ENCODE peak calls at places on chromosomes 13 and 19, in ten cellular contexts. One of them, this sample, is unnamed.
A peak's percentile ranks its signal among the peaks of the same experiment; 100 is the strongest.

GRCh38 chr19:38959618-38960017 is 15.9 kb downstream of the FBXO17 start:
- DNase-seq in SK-N-MC: no peak
- DNase-seq in spleen: no peak
- DNase-seq in Calu3: no peak
- DNase-seq in endothelial cell: no peak
- DNase-seq in HS-27A: no peak
- DNase-seq in NCI-H1092: no peak
- DNase-seq in stimulated activated CD4-positive, alpha-beta T cell treated with anti-CD3 and anti-CD28 coated beads, Interleukin-4, amount 100 ng/mL, for 24 hours: no peak
- DNase-seq in CD8-positive, alpha-beta T cell: no peak
- DNase-seq in Right ventricle myocardium superior: no peak
- DNase-seq in this sample: no peak

GRCh38 chr13:66076417-66076816 is 1153.7 kb downstream of the PCDH9 start:
- DNase-seq in SK-N-MC: no peak
- DNase-seq in spleen: no peak
- DNase-seq in Calu3: no peak
- DNase-seq in endothelial cell: no peak
- DNase-seq in HS-27A: no peak
- DNase-seq in NCI-H1092: no peak
- DNase-seq in stimulated activated CD4-positive, alpha-beta T cell treated with anti-CD3 and anti-CD28 coated beads, Interleukin-4, amount 100 ng/mL, for 24 hours: no peak
- DNase-seq in CD8-positive, alpha-beta T cell: no peak
- DNase-seq in Right ventricle myocardium superior: no peak
- DNase-seq in this sample: no peak

GRCh38 chr13:92175330-92175729 is 776.9 kb downstream of the GPC5 start:
- DNase-seq in SK-N-MC: peak; percentile 66
- DNase-seq in spleen: no peak
- DNase-seq in Calu3: no peak
- DNase-seq in endothelial cell: peak; percentile 22
- DNase-seq in HS-27A: no peak
- DNase-seq in NCI-H1092: peak; percentile 25
- DNase-seq in stimulated activated CD4-positive, alpha-beta T cell treated with anti-CD3 and anti-CD28 coated beads, Interleukin-4, amount 100 ng/mL, for 24 hours: no peak
- DNase-seq in CD8-positive, alpha-beta T cell: no peak
- DNase-seq in Right ventricle myocardium superior: no peak
- DNase-seq in this sample: peak; percentile 68

GRCh38 chr19:3293560-3293959 is 69.1 kb downstream of the CELF5 start:
- DNase-seq in SK-N-MC: no peak
- DNase-seq in spleen: no peak
- DNase-seq in Calu3: no peak
- DNase-seq in endothelial cell: no peak
- DNase-seq in HS-27A: no peak
- DNase-seq in NCI-H1092: no peak
- DNase-seq in stimulated activated CD4-positive, alpha-beta T cell treated with anti-CD3 and anti-CD28 coated beads, Interleukin-4, amount 100 ng/mL, for 24 hours: no peak
- DNase-seq in CD8-positive, alpha-beta T cell: no peak
- DNase-seq in Right ventricle myocardium superior: no peak
- DNase-seq in this sample: no peak

GRCh38 chr13:94710881-94711560 is 1.3 kb downstream of the SOX21 start:
- DNase-seq in SK-N-MC: no peak
- DNase-seq in spleen: peak; percentile 71
- DNase-seq in Calu3: peak; percentile 2
- DNase-seq in endothelial cell: peak; percentile 55
- DNase-seq in HS-27A: no peak
- DNase-seq in NCI-H1092: peak; percentile 65
- DNase-seq in stimulated activated CD4-positive, alpha-beta T cell treated with anti-CD3 and anti-CD28 coated beads, Interleukin-4, amount 100 ng/mL, for 24 hours: no peak
- DNase-seq in CD8-positive, alpha-beta T cell: no peak
- DNase-seq in Right ventricle myocardium superior: no peak
- DNase-seq in this sample: no peak

GRCh38 chr19:19696386-19696785 is 27.7 kb downstream of the ZNF101 start:
- DNase-seq in SK-N-MC: no peak
- DNase-seq in spleen: no peak
- DNase-seq in Calu3: no peak
- DNase-seq in endothelial cell: no peak
- DNase-seq in HS-27A: no peak
- DNase-seq in NCI-H1092: no peak
- DNase-seq in stimulated activated CD4-positive, alpha-beta T cell treated with anti-CD3 and anti-CD28 coated beads, Interleukin-4, amount 100 ng/mL, for 24 hours: no peak
- DNase-seq in CD8-positive, alpha-beta T cell: no peak
- DNase-seq in Right ventricle myocardium superior: no peak
- DNase-seq in this sample: no peak

GRCh38 chr13:43057653-43058317 is 34.4 kb downstream of the DNAJC15 start:
- DNase-seq in SK-N-MC: no peak
- DNase-seq in spleen: no peak
- DNase-seq in Calu3: peak; percentile 43
- DNase-seq in endothelial cell: peak; percentile 24
- DNase-seq in HS-27A: peak; percentile 31
- DNase-seq in NCI-H1092: no peak
- DNase-seq in stimulated activated CD4-positive, alpha-beta T cell treated with anti-CD3 and anti-CD28 coated beads, Interleukin-4, amount 100 ng/mL, for 24 hours: peak; percentile 9
- DNase-seq in CD8-positive, alpha-beta T cell: no peak
- DNase-seq in Right ventricle myocardium superior: no peak
- DNase-seq in this sample: peak; percentile 53

GRCh38 chr13:31209819-31210209 is 10.0 kb downstream of the B3GLCT start:
- DNase-seq in SK-N-MC: no peak
- DNase-seq in spleen: no peak
- DNase-seq in Calu3: no peak
- DNase-seq in endothelial cell: no peak
- DNase-seq in HS-27A: no peak
- DNase-seq in NCI-H1092: no peak
- DNase-seq in stimulated activated CD4-positive, alpha-beta T cell treated with anti-CD3 and anti-CD28 coated beads, Interleukin-4, amount 100 ng/mL, for 24 hours: no peak
- DNase-seq in CD8-positive, alpha-beta T cell: no peak
- DNase-seq in Right ventricle myocardium superior: no peak
- DNase-seq in this sample: no peak

GRCh38 chr19:47253467-47253881 is 2.9 kb upstream of the CCDC9 start:
- DNase-seq in SK-N-MC: no peak
- DNase-seq in spleen: no peak
- DNase-seq in Calu3: peak; percentile 60
- DNase-seq in endothelial cell: no peak
- DNase-seq in HS-27A: peak; percentile 93
- DNase-seq in NCI-H1092: no peak
- DNase-seq in stimulated activated CD4-positive, alpha-beta T cell treated with anti-CD3 and anti-CD28 coated beads, Interleukin-4, amount 100 ng/mL, for 24 hours: no peak
- DNase-seq in CD8-positive, alpha-beta T cell: no peak
- DNase-seq in Right ventricle myocardium superior: no peak
- DNase-seq in this sample: peak; percentile 83

GRCh38 chr13:46578590-46578975 is 25.6 kb downstream of the LRCH1 start:
- DNase-seq in SK-N-MC: no peak
- DNase-seq in spleen: no peak
- DNase-seq in Calu3: no peak
- DNase-seq in endothelial cell: no peak
- DNase-seq in HS-27A: no peak
- DNase-seq in NCI-H1092: no peak
- DNase-seq in stimulated activated CD4-positive, alpha-beta T cell treated with anti-CD3 and anti-CD28 coated beads, Interleukin-4, amount 100 ng/mL, for 24 hours: peak; percentile 39
- DNase-seq in CD8-positive, alpha-beta T cell: no peak
- DNase-seq in Right ventricle myocardium superior: no peak
- DNase-seq in this sample: no peak

GRCh38 chr19:39645800-39646411 is 9.8 kb upstream of the LGALS16 start:
- DNase-seq in SK-N-MC: no peak
- DNase-seq in spleen: no peak
- DNase-seq in Calu3: peak; percentile 40
- DNase-seq in endothelial cell: peak; percentile 53
- DNase-seq in HS-27A: peak; percentile 8
- DNase-seq in NCI-H1092: no peak
- DNase-seq in stimulated activated CD4-positive, alpha-beta T cell treated with anti-CD3 and anti-CD28 coated beads, Interleukin-4, amount 100 ng/mL, for 24 hours: no peak
- DNase-seq in CD8-positive, alpha-beta T cell: no peak
- DNase-seq in Right ventricle myocardium superior: no peak
- DNase-seq in this sample: peak; percentile 8

GRCh38 chr19:16771618-16772017 is 52.0 kb downstream of the NWD1 start:
- DNase-seq in SK-N-MC: peak; percentile 59
- DNase-seq in spleen: peak; percentile 81
- DNase-seq in Calu3: peak; percentile 66
- DNase-seq in endothelial cell: peak; percentile 80
- DNase-seq in HS-27A: peak; percentile 20
- DNase-seq in NCI-H1092: peak; percentile 75
- DNase-seq in stimulated activated CD4-positive, alpha-beta T cell treated with anti-CD3 and anti-CD28 coated beads, Interleukin-4, amount 100 ng/mL, for 24 hours: peak; percentile 84
- DNase-seq in CD8-positive, alpha-beta T cell: peak; percentile 78
- DNase-seq in Right ventricle myocardium superior: peak; percentile 79
- DNase-seq in this sample: peak; percentile 66

GRCh38 chr13:47546265-47546962 is 454.7 kb downstream of the SUCLA2 start:
- DNase-seq in SK-N-MC: no peak
- DNase-seq in spleen: no peak
- DNase-seq in Calu3: no peak
- DNase-seq in endothelial cell: no peak
- DNase-seq in HS-27A: no peak
- DNase-seq in NCI-H1092: no peak
- DNase-seq in stimulated activated CD4-positive, alpha-beta T cell treated with anti-CD3 and anti-CD28 coated beads, Interleukin-4, amount 100 ng/mL, for 24 hours: no peak
- DNase-seq in CD8-positive, alpha-beta T cell: no peak
- DNase-seq in Right ventricle myocardium superior: no peak
- DNase-seq in this sample: no peak

GRCh38 chr19:9966448-9966847 is 30.1 kb upstream of the OLFM2 start:
- DNase-seq in SK-N-MC: no peak
- DNase-seq in spleen: no peak
- DNase-seq in Calu3: no peak
- DNase-seq in endothelial cell: peak; percentile 8
- DNase-seq in HS-27A: no peak
- DNase-seq in NCI-H1092: no peak
- DNase-seq in stimulated activated CD4-positive, alpha-beta T cell treated with anti-CD3 and anti-CD28 coated beads, Interleukin-4, amount 100 ng/mL, for 24 hours: no peak
- DNase-seq in CD8-positive, alpha-beta T cell: no peak
- DNase-seq in Right ventricle myocardium superior: no peak
- DNase-seq in this sample: no peak

GRCh38 chr13:20728579-20729300 is 25.2 kb downstream of the IL17D start:
- DNase-seq in SK-N-MC: no peak
- DNase-seq in spleen: no peak
- DNase-seq in Calu3: no peak
- DNase-seq in endothelial cell: no peak
- DNase-seq in HS-27A: no peak
- DNase-seq in NCI-H1092: no peak
- DNase-seq in stimulated activated CD4-positive, alpha-beta T cell treated with anti-CD3 and anti-CD28 coated beads, Interleukin-4, amount 100 ng/mL, for 24 hours: no peak
- DNase-seq in CD8-positive, alpha-beta T cell: no peak
- DNase-seq in Right ventricle myocardium superior: no peak
- DNase-seq in this sample: no peak

GRCh38 chr19:10552596-10553053 is 8.9 kb downstream of the ATG4D start:
- DNase-seq in SK-N-MC: no peak
- DNase-seq in spleen: no peak
- DNase-seq in Calu3: no peak
- DNase-seq in endothelial cell: no peak
- DNase-seq in HS-27A: no peak
- DNase-seq in NCI-H1092: no peak
- DNase-seq in stimulated activated CD4-positive, alpha-beta T cell treated with anti-CD3 and anti-CD28 coated beads, Interleukin-4, amount 100 ng/mL, for 24 hours: peak; percentile 41
- DNase-seq in CD8-positive, alpha-beta T cell: no peak
- DNase-seq in Right ventricle myocardium superior: no peak
- DNase-seq in this sample: no peak

GRCh38 chr19:44113784-44114390 is 688 bp downstream of the ZNF225 start:
- DNase-seq in SK-N-MC: no peak
- DNase-seq in spleen: peak; percentile 73
- DNase-seq in Calu3: peak; percentile 3
- DNase-seq in endothelial cell: peak; percentile 13
- DNase-seq in HS-27A: no peak
- DNase-seq in NCI-H1092: no peak
- DNase-seq in stimulated activated CD4-positive, alpha-beta T cell treated with anti-CD3 and anti-CD28 coated beads, Interleukin-4, amount 100 ng/mL, for 24 hours: no peak
- DNase-seq in CD8-positive, alpha-beta T cell: no peak
- DNase-seq in Right ventricle myocardium superior: no peak
- DNase-seq in this sample: no peak

GRCh38 chr19:2711175-2711936 is 8.9 kb upstream of the GNG7 start:
- DNase-seq in SK-N-MC: no peak
- DNase-seq in spleen: peak; percentile 77
- DNase-seq in Calu3: no peak
- DNase-seq in endothelial cell: no peak
- DNase-seq in HS-27A: no peak
- DNase-seq in NCI-H1092: no peak
- DNase-seq in stimulated activated CD4-positive, alpha-beta T cell treated with anti-CD3 and anti-CD28 coated beads, Interleukin-4, amount 100 ng/mL, for 24 hours: no peak
- DNase-seq in CD8-positive, alpha-beta T cell: no peak
- DNase-seq in Right ventricle myocardium superior: no peak
- DNase-seq in this sample: no peak

GRCh38 chr13:34897220-34897619 is 44.9 kb upstream of the NBEA start:
- DNase-seq in SK-N-MC: no peak
- DNase-seq in spleen: no peak
- DNase-seq in Calu3: no peak
- DNase-seq in endothelial cell: no peak
- DNase-seq in HS-27A: no peak
- DNase-seq in NCI-H1092: no peak
- DNase-seq in stimulated activated CD4-positive, alpha-beta T cell treated with anti-CD3 and anti-CD28 coated beads, Interleukin-4, amount 100 ng/mL, for 24 hours: no peak
- DNase-seq in CD8-positive, alpha-beta T cell: no peak
- DNase-seq in Right ventricle myocardium superior: no peak
- DNase-seq in this sample: no peak

GRCh38 chr19:18741566-18742121 is 49.5 kb downstream of the COMP start:
- DNase-seq in SK-N-MC: no peak
- DNase-seq in spleen: no peak
- DNase-seq in Calu3: peak; percentile 73
- DNase-seq in endothelial cell: no peak
- DNase-seq in HS-27A: no peak
- DNase-seq in NCI-H1092: peak; percentile 53
- DNase-seq in stimulated activated CD4-positive, alpha-beta T cell treated with anti-CD3 and anti-CD28 coated beads, Interleukin-4, amount 100 ng/mL, for 24 hours: no peak
- DNase-seq in CD8-positive, alpha-beta T cell: no peak
- DNase-seq in Right ventricle myocardium superior: peak; percentile 61
- DNase-seq in this sample: no peak

GRCh38 chr19:18603958-18604819 is 2.4 kb downstream of the CRLF1 start:
- DNase-seq in SK-N-MC: no peak
- DNase-seq in spleen: no peak
- DNase-seq in Calu3: no peak
- DNase-seq in endothelial cell: no peak
- DNase-seq in HS-27A: no peak
- DNase-seq in NCI-H1092: no peak
- DNase-seq in stimulated activated CD4-positive, alpha-beta T cell treated with anti-CD3 and anti-CD28 coated beads, Interleukin-4, amount 100 ng/mL, for 24 hours: no peak
- DNase-seq in CD8-positive, alpha-beta T cell: no peak
- DNase-seq in Right ventricle myocardium superior: no peak
- DNase-seq in this sample: no peak

GRCh38 chr19:6610934-6611370 is 20.0 kb upstream of the CD70 start:
- DNase-seq in SK-N-MC: no peak
- DNase-seq in spleen: no peak
- DNase-seq in Calu3: no peak
- DNase-seq in endothelial cell: no peak
- DNase-seq in HS-27A: peak; percentile 93
- DNase-seq in NCI-H1092: no peak
- DNase-seq in stimulated activated CD4-positive, alpha-beta T cell treated with anti-CD3 and anti-CD28 coated beads, Interleukin-4, amount 100 ng/mL, for 24 hours: no peak
- DNase-seq in CD8-positive, alpha-beta T cell: no peak
- DNase-seq in Right ventricle myocardium superior: no peak
- DNase-seq in this sample: peak; percentile 95

GRCh38 chr19:41696402-41697197 is 8.5 kb upstream of the CEACAM7 start:
- DNase-seq in SK-N-MC: no peak
- DNase-seq in spleen: peak; percentile 39
- DNase-seq in Calu3: peak; percentile 46
- DNase-seq in endothelial cell: peak; percentile 66
- DNase-seq in HS-27A: no peak
- DNase-seq in NCI-H1092: no peak
- DNase-seq in stimulated activated CD4-positive, alpha-beta T cell treated with anti-CD3 and anti-CD28 coated beads, Interleukin-4, amount 100 ng/mL, for 24 hours: no peak
- DNase-seq in CD8-positive, alpha-beta T cell: peak; percentile 45
- DNase-seq in Right ventricle myocardium superior: no peak
- DNase-seq in this sample: no peak

GRCh38 chr13:32009362-32009761 is 22.2 kb upstream of the FRY start:
- DNase-seq in SK-N-MC: no peak
- DNase-seq in spleen: no peak
- DNase-seq in Calu3: no peak
- DNase-seq in endothelial cell: no peak
- DNase-seq in HS-27A: no peak
- DNase-seq in NCI-H1092: no peak
- DNase-seq in stimulated activated CD4-positive, alpha-beta T cell treated with anti-CD3 and anti-CD28 coated beads, Interleukin-4, amount 100 ng/mL, for 24 hours: no peak
- DNase-seq in CD8-positive, alpha-beta T cell: no peak
- DNase-seq in Right ventricle myocardium superior: no peak
- DNase-seq in this sample: no peak

GRCh38 chr13:33205804-33206221 is 79.7 kb downstream of the STARD13 start:
- DNase-seq in SK-N-MC: no peak
- DNase-seq in spleen: no peak
- DNase-seq in Calu3: no peak
- DNase-seq in endothelial cell: peak; percentile 28
- DNase-seq in HS-27A: no peak
- DNase-seq in NCI-H1092: no peak
- DNase-seq in stimulated activated CD4-positive, alpha-beta T cell treated with anti-CD3 and anti-CD28 coated beads, Interleukin-4, amount 100 ng/mL, for 24 hours: no peak
- DNase-seq in CD8-positive, alpha-beta T cell: no peak
- DNase-seq in Right ventricle myocardium superior: no peak
- DNase-seq in this sample: no peak

GRCh38 chr13:97395437-97396136 is 38.4 kb upstream of the RAP2A start:
- DNase-seq in SK-N-MC: no peak
- DNase-seq in spleen: no peak
- DNase-seq in Calu3: no peak
- DNase-seq in endothelial cell: no peak
- DNase-seq in HS-27A: no peak
- DNase-seq in NCI-H1092: no peak
- DNase-seq in stimulated activated CD4-positive, alpha-beta T cell treated with anti-CD3 and anti-CD28 coated beads, Interleukin-4, amount 100 ng/mL, for 24 hours: no peak
- DNase-seq in CD8-positive, alpha-beta T cell: no peak
- DNase-seq in Right ventricle myocardium superior: no peak
- DNase-seq in this sample: no peak